ENCODE peak calls at places on chromosomes 5 and 9, in nine cellular contexts. S is adrenal gland, B is body of pancreas, P is Peyer's patch, I is ovary, Y is GM12891, Q is uterus, X is breast epithelium, C is H1. K is an unnamed sample.

GRCh38 chr5:177982956-177983355 is 13.1 kb downstream of the PROP1 start:
- DNase-seq in X (no peak), Y (no peak), B (no peak), Q (no peak), P (no peak), C (no peak), S (no peak), I (no peak), K (no peak)

GRCh38 chr5:36111238-36111637 is 40.4 kb downstream of the LMBRD2 start:
- DNase-seq in I (no peak), S (no peak), X (no peak), C (no peak), Y (no peak), B (no peak), Q (no peak), P (no peak), K (no peak)

GRCh38 chr5:150073086-150073625 is 13.2 kb downstream of the CSF1R start:
- DNase-seq in Y (no peak), S (peak; percentile 14), Q (no peak), C (no peak), P (peak; percentile 19), X (no peak), B (peak; percentile 1), I (no peak), K (no peak)

GRCh38 chr5:97163360-97163764 is 19.7 kb downstream of the RIOK2 start:
- DNase-seq in B (no peak), P (no peak), Y (no peak), X (no peak), S (no peak), I (no peak), Q (no peak), C (no peak), K (no peak)

GRCh38 chr5:158543539-158544387 is 556.0 kb downstream of the EBF1 start:
- DNase-seq in P (no peak), I (no peak), Y (no peak), X (no peak), S (no peak), C (no peak), B (no peak), Q (no peak), K (no peak)

GRCh38 chr5:125411163-125412050 is 665.0 kb upstream of the ZNF608 start:
- DNase-seq in Y (no peak), C (no peak), Q (no peak), I (no peak), S (no peak), P (no peak), X (no peak), B (peak; percentile 45), K (no peak)

GRCh38 chr9:36991516-36992134 is 42.4 kb downstream of the PAX5 start:
- DNase-seq in I (no peak), X (no peak), S (no peak), P (no peak), B (no peak), C (peak; percentile 96), Q (no peak), Y (peak; percentile 35), K (no peak)

GRCh38 chr9:121837113-121838010 is 185.9 kb downstream of the DAB2IP start:
- DNase-seq in B (no peak), X (no peak), Y (no peak), P (no peak), I (peak; percentile 83), C (peak; percentile 42), S (no peak), Q (peak; percentile 80), K (no peak)

GRCh38 chr9:110543631-110544051 is 35.9 kb downstream of the SVEP1 start:
- DNase-seq in Y (no peak), B (peak; percentile 11), Q (peak; percentile 27), I (peak; percentile 33), X (no peak), C (peak; percentile 47), P (no peak), S (no peak), K (no peak)

GRCh38 chr5:180825768-180826525 is 23.3 kb upstream of the MGAT1 start:
- DNase-seq in B (peak; percentile 95), I (no peak), S (peak; percentile 73), P (no peak), X (peak; percentile 85), Q (no peak), Y (no peak), C (no peak), K (no peak)

GRCh38 chr5:103512506-103512905 is 50.1 kb downstream of the NUDT12 start:
- DNase-seq in S (no peak), Q (no peak), X (no peak), Y (no peak), C (no peak), B (no peak), I (no peak), P (no peak), K (no peak)

GRCh38 chr9:69020746-69021145 is 6.8 kb upstream of the PRKACG start:
- DNase-seq in P (no peak), Y (no peak), I (no peak), X (no peak), C (no peak), Q (no peak), S (no peak), B (no peak), K (no peak)

GRCh38 chr5:10699987-10700386 is 61.0 kb downstream of the DAP start:
- DNase-seq in C (no peak), P (no peak), Y (no peak), S (no peak), Q (no peak), B (no peak), X (no peak), I (no peak), K (no peak)
- TF ChIP-seq POLR2A in C (no peak), P (no peak), Y (no peak), S (no peak), Q (no peak), B (no peak), X (no peak), I (no peak), K (no peak)

DNA sequence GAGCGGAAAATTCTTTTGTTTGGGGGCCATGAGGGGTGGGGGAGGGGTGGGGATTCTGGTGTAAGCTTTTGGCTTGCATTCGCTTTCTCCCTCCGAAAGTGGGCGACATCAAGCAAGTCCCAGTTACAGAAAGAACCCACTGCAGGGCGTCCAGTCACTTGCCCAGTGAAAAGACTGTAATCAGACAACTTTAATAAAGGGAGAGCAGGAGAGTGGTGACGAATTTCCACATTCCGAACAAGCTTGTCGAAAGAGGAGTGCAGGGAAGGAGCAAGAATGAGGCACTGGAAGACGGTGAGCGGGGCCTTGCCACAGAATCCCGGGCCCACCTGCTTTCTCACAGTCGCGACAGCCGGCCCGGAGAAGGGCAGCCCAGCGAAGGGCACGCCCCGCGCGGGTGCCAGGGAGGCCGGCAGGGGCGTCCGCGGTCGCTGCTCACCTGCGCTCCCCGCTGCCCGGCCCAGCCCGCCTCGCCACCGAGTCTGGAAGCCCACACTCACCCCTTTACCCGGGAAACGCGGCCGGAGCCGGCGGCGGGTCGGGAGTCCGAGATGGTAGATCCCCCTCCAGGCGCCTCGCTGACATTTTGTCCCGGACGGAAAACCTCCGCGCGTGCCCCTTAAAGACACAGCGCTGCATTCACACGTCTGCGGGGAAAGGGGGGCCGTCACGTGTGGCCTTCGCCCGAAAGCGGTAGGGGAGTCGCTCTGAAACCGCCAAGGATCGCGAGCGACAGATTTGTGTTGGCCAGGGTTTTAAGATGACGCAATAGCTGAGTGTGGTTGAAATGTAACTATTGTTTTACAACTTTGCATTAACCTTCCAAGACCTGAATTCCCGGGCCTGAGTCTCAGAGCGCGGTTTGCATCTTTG is at the start of gene ZBED3:
- DNase-seq in Y (peak; percentile 54), S (peak; percentile 71), X (peak; percentile 39), C (peak; percentile 77), P (peak; percentile 81), Q (peak; percentile 77), B (peak; percentile 90), I (peak; percentile 79), K (peak; percentile 59)
- TF ChIP-seq POLR2A in Y (peak; percentile 12), S (no peak), X (no peak), C (peak; percentile 83), P (no peak), Q (no peak), B (peak; percentile 54), I (no peak), K (no peak)

GRCh38 chr9:113542016-113542415 is 78.5 kb downstream of the RGS3 start:
- DNase-seq in Q (no peak), S (no peak), I (no peak), P (no peak), X (no peak), Y (no peak), C (no peak), B (no peak), K (no peak)

GRCh38 chr9:113543286-113544000 is 79.9 kb downstream of the RGS3 start:
- DNase-seq in X (no peak), I (peak; percentile 21), P (no peak), C (no peak), Y (no peak), Q (no peak), S (no peak), B (no peak), K (no peak)

GRCh38 chr9:113541019-113541900 is 77.7 kb downstream of the RGS3 start:
- DNase-seq in S (peak; percentile 48), I (peak; percentile 32), B (peak; percentile 66), P (no peak), C (peak; percentile 66), Y (no peak), X (no peak), Q (no peak), K (peak; percentile 87)

GRCh38 chr9:113544001-113544340 is 80.4 kb downstream of the RGS3 start:
- DNase-seq in Q (no peak), X (no peak), I (no peak), P (no peak), C (no peak), S (no peak), B (no peak), Y (no peak), K (no peak)

GRCh38 chr9:113542741-113543140 is 79.2 kb downstream of the RGS3 start:
- DNase-seq in X (no peak), C (no peak), I (peak; percentile 22), P (no peak), B (peak; percentile 19), S (no peak), Q (no peak), Y (no peak), K (no peak)
- TF ChIP-seq POLR2A in X (no peak), C (no peak), I (no peak), P (no peak), B (no peak), S (no peak), Q (no peak), Y (no peak), K (no peak)

DNA sequence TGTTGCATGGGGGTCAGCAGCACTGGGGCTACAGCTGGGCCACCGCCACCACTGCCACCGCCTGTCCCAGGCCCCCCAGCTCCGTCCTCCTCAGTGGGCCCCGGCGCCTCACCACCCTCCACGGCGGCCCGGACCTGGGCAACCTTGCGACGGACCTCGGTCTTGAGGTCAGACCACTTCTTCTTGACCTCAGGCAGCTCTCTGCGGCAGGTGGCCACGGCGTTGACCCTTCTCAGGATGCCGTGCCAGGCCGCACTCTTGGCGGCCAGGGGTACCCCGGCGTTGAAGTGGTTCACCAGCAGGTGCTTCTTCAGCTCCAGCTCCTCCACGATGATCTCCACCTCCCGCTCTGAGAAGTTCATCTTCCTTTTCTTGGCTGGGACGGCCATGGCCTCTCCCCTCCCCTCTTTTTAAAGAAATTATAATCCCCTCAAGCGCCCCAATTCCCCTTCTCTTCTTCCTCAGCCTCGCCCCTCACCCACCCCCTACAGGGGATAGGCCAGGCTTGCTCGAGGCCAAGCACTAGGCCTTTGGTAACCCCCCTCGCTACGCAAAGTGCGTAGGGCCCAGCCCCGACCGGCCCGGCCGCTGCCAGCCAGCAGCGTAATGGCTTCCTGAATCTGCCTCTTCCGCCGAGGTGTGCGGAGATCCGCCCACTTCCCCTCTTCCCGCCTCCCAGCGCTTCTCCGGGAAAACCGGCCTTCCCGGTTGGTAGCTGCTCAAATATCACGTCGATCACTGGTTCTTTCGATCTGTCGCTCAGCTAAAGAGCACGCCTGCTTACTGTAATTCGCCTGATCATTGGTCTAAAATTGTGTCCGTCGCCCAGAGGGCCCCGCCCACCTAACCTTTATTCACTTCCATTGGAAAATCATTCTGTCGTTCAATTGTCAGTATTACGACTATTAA is at the start of gene NAIF1:
- DNase-seq in C (peak; percentile 99), P (peak; percentile 96), Y (peak; percentile 84), Q (peak; percentile 98), I (peak; percentile 98), S (peak; percentile 97), B (peak; percentile 99), X (peak; percentile 99), K (peak; percentile 99)
- TF ChIP-seq POLR2A in C (no peak), P (peak; percentile 48), Y (no peak), Q (peak; percentile 59), I (peak; percentile 30), S (no peak), B (no peak), X (peak; percentile 54), K (peak; percentile 51)